ENCODE peak calls at places on chromosomes 13 and 19, in five cellular contexts. Z is left ventricle myocardium inferior; B is WERI-Rb-1; A is fibroblast of lung; Y is stimulated activated CD4-positive, alpha-beta T cell treated with anti-CD3 and anti-CD28 coated beads, Interleukin-4, amount 100 ng/mL, for 4 hours. F is an unnamed sample.

GRCh38 chr19:49555600-49556411 is 24.6 kb downstream of the NOSIP start:
- DNase-seq in Z (peak; percentile 32), B (peak; percentile 72), A (peak; percentile 56), Y (peak; percentile 78), F (no peak)

GRCh38 chr13:33633701-33634525 is 184.0 kb upstream of the RFC3 start:
- DNase-seq in Z (no peak), B (no peak), A (no peak), Y (no peak), F (no peak)

GRCh38 chr19:21308778-21309177 is 20.4 kb downstream of the ZNF708 start:
- DNase-seq in Z (no peak), B (no peak), A (no peak), Y (no peak), F (no peak)

GRCh38 chr19:48571378-48572162 is 19.6 kb downstream of the SULT2B1 start:
- DNase-seq in Z (no peak), B (no peak), A (no peak), Y (no peak), F (no peak)

GRCh38 chr13:108408670-108409069 is 139.2 kb downstream of the TNFSF13B start:
- DNase-seq in Z (no peak), B (no peak), A (no peak), Y (no peak), F (no peak)

GRCh38 chr13:20230913-20231838 is 943 bp downstream of the GJB6 start:
- DNase-seq in Z (no peak), B (no peak), A (no peak), Y (peak; percentile 3), F (no peak)

GRCh38 chr19:39411006-39411831 is 1.2 kb upstream of the PLEKHG2 start:
- DNase-seq in Z (no peak), B (no peak), A (peak; percentile 76), Y (no peak), F (no peak)

GRCh38 chr19:39307233-39307821 is 11.1 kb downstream of the IFNL1 start:
- DNase-seq in Z (no peak), B (no peak), A (no peak), Y (no peak), F (no peak)

GRCh38 chr13:36601186-36601585 is 72.6 kb upstream of the SERTM1 start:
- DNase-seq in Z (no peak), B (no peak), A (no peak), Y (no peak), F (no peak)

F was measured in heart right ventricle.